ENCODE peak calls at places on chromosome 5, in four cellular contexts. K, B, C and R are unnamed samples.

GRCh38 chr5:98827161-98827560 is 53.7 kb downstream of the RGMB start:
- DNase-seq in K (peak), B (no peak), C (no peak), R (peak)

GRCh38 chr5:139051392-139051791 is 146.8 kb downstream of the SIL1 start:
- DNase-seq in K (no peak), C (no peak), B (no peak), R (no peak)

GRCh38 chr5:538271-538771 is 14.1 kb upstream of the SLC9A3 start:
- DNase-seq in K (no peak), C (no peak), B (no peak), R (no peak)

GRCh38 chr5:67214713-67215591 is 18.4 kb upstream of the CD180 start:
- DNase-seq in K (no peak), C (no peak), B (no peak), R (no peak)

GRCh38 chr5:135239461-135240282 is 159.4 kb downstream of the MACROH2A1 start:
- DNase-seq in K (no peak), C (no peak), B (peak), R (no peak)

GRCh38 chr5:139885857-139886208 is 90.2 kb downstream of the PSD2 start:
- DNase-seq in C (no peak), B (no peak), K (no peak), R (no peak)

GRCh38 chr5:77631166-77631582 is 7.3 kb downstream of the OTP start:
- DNase-seq in B (no peak), K (peak), C (peak), R (no peak)

GRCh38 chr5:139474815-139475791 is 4.3 kb downstream of the SMIM33 start:
- DNase-seq in C (no peak), B (no peak), K (no peak), R (no peak)

GRCh38 chr5:96875805-96876291 is 452 bp upstream of the ERAP2 start:
- DNase-seq in K (no peak), C (no peak), B (no peak), R (peak)

GRCh38 chr5:56900395-56900794 is 9.0 kb upstream of the SETD9 start:
- DNase-seq in K (no peak), C (no peak), B (no peak), R (no peak)

GRCh38 chr5:149392718-149393117 is 13.6 kb upstream of the IL17B start:
- DNase-seq in B (no peak), K (no peak), C (no peak), R (no peak)

GRCh38 chr5:77294212-77294611 is 83.7 kb downstream of the PDE8B start:
- DNase-seq in K (no peak), C (peak), B (no peak), R (no peak)

GRCh38 chr5:58838732-58839131 is 255.9 kb downstream of the RAB3C start:
- DNase-seq in K (no peak), B (no peak), C (no peak), R (no peak)

GRCh38 chr5:178339272-178339671 is 106.7 kb upstream of the PHYKPL start:
- DNase-seq in B (no peak), C (no peak), K (no peak), R (no peak)

GRCh38 chr5:72402959-72403628 is 82.9 kb downstream of the PTCD2 start:
- DNase-seq in C (no peak), B (peak), K (no peak), R (no peak)

GRCh38 chr5:72252574-72253155 is 67.4 kb downstream of the MRPS27 start:
- DNase-seq in C (no peak), K (no peak), B (no peak), R (no peak)

GRCh38 chr5:142097681-142098080 is 10.9 kb upstream of the NDFIP1 start:
- DNase-seq in K (no peak), C (no peak), B (no peak), R (no peak)

GRCh38 chr5:179738725-179739124 is 6.1 kb downstream of the MAML1 start:
- DNase-seq in K (no peak), C (no peak), B (no peak), R (no peak)

GRCh38 chr5:179606071-179606909 is 17.2 kb downstream of the HNRNPH1 start:
- DNase-seq in C (no peak), K (no peak), B (no peak), R (no peak)

GRCh38 chr5:126446498-126447224 is 23.5 kb downstream of the GRAMD2B start:
- DNase-seq in C (no peak), K (no peak), B (no peak), R (no peak)

GRCh38 chr5:16489322-16489791 is 23.8 kb upstream of the ZNF622 start:
- DNase-seq in C (no peak), B (no peak), K (peak), R (peak)

GRCh38 chr5:126370796-126371718 is 52.2 kb upstream of the GRAMD2B start:
- DNase-seq in K (peak), B (no peak), C (no peak), R (peak)

GRCh38 chr5:59040804-59041201 is 457.9 kb downstream of the RAB3C start:
- DNase-seq in B (no peak), C (no peak), K (no peak), R (no peak)

GRCh38 chr5:126002222-126002897 is 420.8 kb upstream of the GRAMD2B start:
- DNase-seq in B (no peak), K (no peak), C (no peak), R (no peak)

GRCh38 chr5:21199087-21199486 is 1211.1 kb upstream of the CDH18 start:
- DNase-seq in B (no peak), K (no peak), C (no peak), R (no peak)

GRCh38 chr5:134051305-134051704 is 46.5 kb upstream of the VDAC1 start:
- DNase-seq in C (no peak), K (no peak), B (no peak), R (no peak)

GRCh38 chr5:42887094-42887493 is 75.4 kb upstream of the SELENOP start:
- DNase-seq in K (no peak), B (no peak), C (no peak), R (no peak)

GRCh38 chr5:1111727-1112289 is at the start of gene SLC12A7:
- DNase-seq in B (peak), C (no peak), K (peak), R (no peak)

GRCh38 chr5:94347130-94347529 is 271.3 kb downstream of the KIAA0825 start:
- DNase-seq in B (no peak), C (no peak), K (no peak), R (no peak)

GRCh38 chr5:170132642-170133448 is 27.1 kb downstream of the FOXI1 start:
- DNase-seq in C (no peak), B (peak), K (peak), R (no peak)

GRCh38 chr5:76153271-76153670 is 70.1 kb downstream of the SV2C start:
- DNase-seq in K (no peak), B (no peak), C (no peak), R (no peak)

GRCh38 chr5:73151733-73152410 is 21.1 kb upstream of the TMEM174 start:
- DNase-seq in C (no peak), B (no peak), K (no peak), R (no peak)

GRCh38 chr5:115497200-115497599 is 47.4 kb downstream of the FEM1C start:
- DNase-seq in C (no peak), B (no peak), K (no peak), R (no peak)

GRCh38 chr5:173743641-173744343 is 127.3 kb upstream of the BOD1 start:
- DNase-seq in K (no peak), C (peak), B (no peak), R (peak)

GRCh38 chr5:111469293-111469896 is 42.9 kb downstream of the STARD4 start:
- DNase-seq in C (no peak), B (no peak), K (no peak), R (no peak)

GRCh38 chr5:32443541-32444190 is 874 bp downstream of the ZFR start:
- DNase-seq in K (peak), C (no peak), B (peak), R (no peak)

GRCh38 chr5:106759581-106759980 is 911.2 kb downstream of the EFNA5 start:
- DNase-seq in B (no peak), K (no peak), C (no peak), R (no peak)
- TF ChIP-seq YY1 in B (no peak), K (no peak), C (no peak), R (no peak)

DNA sequence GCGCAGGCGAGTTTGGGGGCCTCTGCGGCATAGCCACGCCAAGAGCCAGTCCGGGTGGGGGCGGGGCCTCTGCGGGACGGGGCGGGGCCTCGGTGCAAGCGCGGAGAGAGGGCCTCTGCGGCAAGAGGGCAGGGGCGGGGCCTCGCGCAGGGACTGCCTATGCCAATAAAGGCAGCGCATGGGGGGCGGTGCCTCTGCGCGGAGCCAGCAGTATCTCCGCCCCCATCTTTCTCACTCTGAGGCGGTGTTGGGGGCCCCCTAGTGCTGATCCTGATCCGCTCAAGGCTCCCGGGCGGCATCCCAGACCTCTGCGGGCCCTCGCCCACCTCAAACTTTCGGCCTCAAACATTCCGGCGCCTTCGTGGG is 9.2 kb upstream of the GPRIN1 start:
- DNase-seq in K (peak), B (peak), C (no peak), R (peak)
- TF ChIP-seq TCF12 in K (no peak), B (no peak), C (no peak), R (no peak)

GRCh38 chr5:9059920-9060691 is 485.8 kb downstream of the SEMA5A start:
- DNase-seq in B (no peak), C (no peak), K (no peak), R (no peak)
- H3K4me2 ChIP-seq in B (no peak), C (no peak), K (peak), R (no peak)

GRCh38 chr5:65163698-65164097 is 318.0 kb downstream of the ADAMTS6 start:
- DNase-seq in B (no peak), C (no peak), K (no peak), R (no peak)
- TF ChIP-seq YY1 in B (no peak), C (no peak), K (no peak), R (no peak)

DNA sequence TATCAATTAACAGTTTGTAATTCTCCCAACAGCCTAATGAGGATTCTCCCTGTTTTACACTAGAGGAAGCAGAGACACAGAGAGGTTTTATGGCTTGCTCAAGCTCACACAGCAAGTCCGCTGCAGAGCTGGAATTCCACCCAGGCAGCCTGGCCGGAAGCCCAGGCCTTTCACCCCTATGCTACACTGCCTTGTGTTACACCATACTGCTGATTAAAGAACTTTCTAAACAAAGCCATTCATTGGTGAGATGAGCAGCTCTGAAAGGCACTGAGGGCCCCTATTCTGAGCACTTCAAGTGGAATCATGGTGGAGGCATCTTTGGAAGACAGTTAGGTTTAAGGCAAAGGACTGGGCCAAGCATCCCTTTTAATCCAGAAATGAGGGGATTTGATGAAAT is 14.7 kb upstream of the LARP1 start:
- DNase-seq in K (peak), B (no peak), C (no peak), R (no peak)
- TF ChIP-seq TCF12 in K (no peak), B (no peak), C (no peak), R (no peak)

GRCh38 chr5:11037080-11037479 is 276.0 kb upstream of the DAP start:
- DNase-seq in K (no peak), B (no peak), C (no peak), R (no peak)
- H3K4me2 ChIP-seq in K (no peak), B (no peak), C (no peak), R (no peak)

GRCh38 chr5:68683632-68684035 is 410.2 kb upstream of the SLC30A5 start:
- DNase-seq in B (no peak), K (no peak), C (no peak), R (no peak)
- TF ChIP-seq YY1 in B (no peak), K (no peak), C (no peak), R (no peak)

GRCh38 chr5:177163500-177163899 is 29.9 kb downstream of the NSD1 start:
- DNase-seq in B (no peak), K (no peak), C (no peak), R (no peak)

GRCh38 chr5:177162379-177162778 is 28.8 kb downstream of the NSD1 start:
- DNase-seq in C (no peak), K (no peak), B (no peak), R (no peak)
- TF ChIP-seq TCF12 in C (no peak), K (no peak), B (no peak), R (no peak)